ENCODE peak calls at places on chromosomes 16 and 17, in six cellular contexts. P is suprapubic skin, E is breast epithelium, X is transverse colon, Q is GM23338, R is stomach. B is an unnamed sample.
A peak's percentile ranks its signal among the peaks of the same experiment; 100 is the strongest.

GRCh38 chr16:65842067-65842466 is 524.4 kb upstream of the CDH5 start:
- DNase-seq in P (no peak), E (no peak), X (no peak), Q (no peak), R (no peak), B (no peak)

GRCh38 chr17:82640046-82640445 is 8.2 kb downstream of the WDR45B start:
- DNase-seq in P (no peak), E (no peak), X (no peak), Q (no peak), R (no peak), B (no peak)

GRCh38 chr17:60493847-60494321 is 32.2 kb downstream of the APPBP2 start:
- DNase-seq in P (no peak), E (no peak), X (no peak), Q (no peak), R (no peak), B (no peak)

GRCh38 chr16:50771366-50771765 is 29.5 kb downstream of the CYLD start:
- DNase-seq in P (no peak), E (no peak), X (no peak), Q (no peak), R (no peak), B (no peak)

GRCh38 chr16:77721752-77722314 is 481 bp upstream of the NUDT7 start:
- DNase-seq in P (no peak), E (no peak), X (no peak), Q (no peak), R (no peak), B (no peak)

GRCh38 chr16:1723450-1724147 is 17.6 kb downstream of the MAPK8IP3 start:
- DNase-seq in P (no peak), E (no peak), X (peak; percentile 54), Q (peak; percentile 67), R (peak; percentile 47), B (peak; percentile 35)

GRCh38 chr16:28267356-28267755 is 25.0 kb upstream of the SBK1 start:
- DNase-seq in P (no peak), E (no peak), X (no peak), Q (no peak), R (no peak), B (no peak)

GRCh38 chr16:4935231-4935855 is 1.6 kb downstream of the PPL start:
- DNase-seq in P (peak; percentile 97), E (peak; percentile 88), X (peak; percentile 65), Q (no peak), R (peak; percentile 83), B (peak; percentile 91)

GRCh38 chr17:76199466-76199865 is 40.8 kb downstream of the RNF157 start:
- DNase-seq in P (no peak), E (no peak), X (no peak), Q (no peak), R (no peak), B (no peak)

GRCh38 chr17:16495561-16495960 is 3.6 kb upstream of the LRRC75A start:
- DNase-seq in P (no peak), E (no peak), X (peak; percentile 30), Q (no peak), R (no peak), B (no peak)

GRCh38 chr16:22191966-22192260 is 14.2 kb upstream of the EEF2K start:
- DNase-seq in P (no peak), E (no peak), X (peak; percentile 43), Q (no peak), R (no peak), B (no peak)

GRCh38 chr16:49745434-49745833 is 110.5 kb downstream of the ZNF423 start:
- DNase-seq in P (no peak), E (no peak), X (no peak), Q (no peak), R (no peak), B (no peak)

GRCh38 chr17:42659079-42659931 is at the start of gene TUBG2:
- DNase-seq in P (peak; percentile 87), E (peak; percentile 77), X (peak; percentile 88), Q (peak; percentile 96), R (peak; percentile 84), B (peak; percentile 81)

GRCh38 chr17:42653179-42654124 is 5.6 kb upstream of the TUBG2 start:
- DNase-seq in P (peak; percentile 77), E (peak; percentile 59), X (peak; percentile 31), Q (peak; percentile 76), R (no peak), B (peak; percentile 49)

GRCh38 chr17:42657824-42658588 is 1.1 kb upstream of the TUBG2 start:
- DNase-seq in P (no peak), E (no peak), X (no peak), Q (no peak), R (no peak), B (no peak)

GRCh38 chr17:42651392-42651791 is 7.7 kb upstream of the TUBG2 start:
- DNase-seq in P (no peak), E (no peak), X (no peak), Q (no peak), R (no peak), B (no peak)

GRCh38 chr17:42655528-42655927 is 3.6 kb upstream of the TUBG2 start:
- DNase-seq in P (no peak), E (no peak), X (no peak), Q (no peak), R (no peak), B (no peak)
- TF ChIP-seq POLR2AphosphoS5 in P (no peak), E (no peak), X (no peak), Q (no peak), R (no peak), B (no peak)

DNA sequence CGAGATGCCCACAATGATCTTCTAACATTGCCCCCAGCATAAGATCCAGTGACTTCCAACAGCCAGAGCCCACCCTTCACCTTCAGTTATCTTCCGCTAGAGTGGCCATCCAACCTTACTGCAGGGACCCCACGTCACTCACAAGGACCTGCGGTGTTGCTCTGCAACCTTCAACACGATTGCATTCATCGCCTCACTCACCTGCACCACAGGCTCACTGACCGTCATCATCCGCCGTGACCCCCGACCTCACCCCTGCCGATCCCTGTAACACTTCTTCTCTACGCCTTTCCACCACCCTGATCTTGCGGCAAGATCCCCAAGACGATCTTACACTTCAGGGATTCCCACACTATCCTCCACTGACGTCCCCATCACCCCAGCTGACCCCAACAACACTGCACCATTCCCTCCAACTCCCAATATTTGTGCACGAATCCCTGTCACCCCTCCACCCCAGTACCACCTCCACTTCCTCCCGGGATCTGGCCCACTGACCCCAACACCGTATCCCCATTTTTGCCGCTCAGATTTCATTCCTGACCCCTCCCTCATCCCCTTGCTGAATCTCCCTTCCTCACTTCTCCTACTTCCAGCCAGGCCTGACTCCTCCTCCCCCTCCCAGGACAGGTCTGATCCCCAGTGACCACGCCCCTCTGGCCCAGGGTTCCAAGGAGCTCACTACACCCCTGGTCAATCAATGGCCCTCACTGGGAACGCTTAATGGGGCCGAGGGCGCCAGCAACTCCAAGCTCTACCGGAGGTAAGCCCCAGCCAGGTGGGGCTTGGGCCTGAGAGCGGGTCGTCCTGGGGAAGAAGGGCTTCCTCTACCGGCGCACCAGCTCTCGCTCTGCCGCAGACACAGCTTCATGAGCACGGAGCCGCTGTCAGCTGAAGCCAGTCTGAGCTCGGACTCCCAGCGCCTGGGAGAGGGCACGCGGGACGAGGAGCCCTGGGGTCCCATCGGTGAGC is 7.6 kb downstream of the RUNDC3A start:
- DNase-seq in P (no peak), E (no peak), X (no peak), Q (peak; percentile 98), R (no peak), B (no peak)
- H3K36me3 ChIP-seq in P (peaks cover 24% of the 10 kb centered on the region), E (no peaks in the 10 kb centered on the region), X (peaks cover 4% of the 10 kb centered on the region), Q (no peaks in the 10 kb centered on the region), R (peaks cover 21% of the 10 kb centered on the region), B (peaks cover 17% of the 10 kb centered on the region)

GRCh38 chr16:85612801-85613608 is at the start of gene GSE1:
- DNase-seq in P (peak; percentile 94), E (peak; percentile 99), X (peak; percentile 98), Q (peak; percentile 96), R (peak; percentile 99), B (peak; percentile 99)

GRCh38 chr16:85615852-85616607 is 2.9 kb downstream of the GSE1 start:
- DNase-seq in P (peak; percentile 89), E (peak; percentile 78), X (peak; percentile 83), Q (peak; percentile 93), R (peak; percentile 79), B (no peak)

GRCh38 chr16:85615014-85615851 is 2.1 kb downstream of the GSE1 start:
- DNase-seq in P (peak; percentile 84), E (peak; percentile 93), X (peak; percentile 92), Q (peak; percentile 72), R (peak; percentile 91), B (peak; percentile 80)

GRCh38 chr16:85613609-85614337 is 651 bp downstream of the GSE1 start:
- DNase-seq in P (peak; percentile 84), E (peak; percentile 70), X (peak; percentile 66), Q (peak; percentile 80), R (peak; percentile 55), B (peak; percentile 42)

DNA sequence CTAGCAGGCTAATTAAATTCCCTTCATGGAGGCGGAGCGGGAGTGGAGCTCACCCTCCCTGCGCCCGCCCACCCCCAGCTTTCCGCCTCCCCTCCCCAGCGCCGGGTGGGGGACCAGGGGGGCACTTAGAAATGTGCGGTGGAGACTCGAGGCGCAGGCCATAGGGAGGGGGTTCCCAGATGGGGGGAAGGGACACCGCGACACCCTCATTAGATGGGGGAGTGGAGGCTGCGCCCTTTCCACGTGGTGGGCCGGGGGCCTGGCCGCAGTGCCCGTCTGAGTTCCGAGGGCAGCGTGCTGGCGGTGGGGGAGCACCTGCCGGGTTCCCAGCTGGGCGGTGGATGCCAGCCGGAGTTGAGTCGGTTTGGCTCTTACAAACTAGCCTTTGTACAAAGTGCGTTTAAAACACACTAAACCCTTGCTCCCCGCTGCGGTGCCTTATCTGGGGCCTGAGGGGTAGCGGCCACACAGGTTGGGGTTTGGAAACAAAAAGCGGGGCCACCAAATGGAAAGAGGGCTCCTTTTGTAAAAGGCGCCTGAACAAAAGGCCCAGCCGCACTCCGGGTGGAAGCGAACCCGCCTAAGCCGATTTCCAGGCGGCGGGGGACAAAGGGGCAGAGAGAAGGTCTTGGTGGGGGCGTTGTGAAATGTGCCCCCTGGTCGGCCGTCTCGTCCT is 1.4 kb downstream of the GSE1 start:
- DNase-seq in P (no peak), E (no peak), X (peak; percentile 33), Q (no peak), R (no peak), B (no peak)
- H3K4me3 ChIP-seq in P (peak overlapping the region; percentile 71), E (peak overlapping the region; percentile 56), X (peak overlapping the region; percentile 71), Q (peak overlapping the region; percentile 84), R (peak overlapping the region; percentile 67), B (peak overlapping the region; percentile 68)

DNA sequence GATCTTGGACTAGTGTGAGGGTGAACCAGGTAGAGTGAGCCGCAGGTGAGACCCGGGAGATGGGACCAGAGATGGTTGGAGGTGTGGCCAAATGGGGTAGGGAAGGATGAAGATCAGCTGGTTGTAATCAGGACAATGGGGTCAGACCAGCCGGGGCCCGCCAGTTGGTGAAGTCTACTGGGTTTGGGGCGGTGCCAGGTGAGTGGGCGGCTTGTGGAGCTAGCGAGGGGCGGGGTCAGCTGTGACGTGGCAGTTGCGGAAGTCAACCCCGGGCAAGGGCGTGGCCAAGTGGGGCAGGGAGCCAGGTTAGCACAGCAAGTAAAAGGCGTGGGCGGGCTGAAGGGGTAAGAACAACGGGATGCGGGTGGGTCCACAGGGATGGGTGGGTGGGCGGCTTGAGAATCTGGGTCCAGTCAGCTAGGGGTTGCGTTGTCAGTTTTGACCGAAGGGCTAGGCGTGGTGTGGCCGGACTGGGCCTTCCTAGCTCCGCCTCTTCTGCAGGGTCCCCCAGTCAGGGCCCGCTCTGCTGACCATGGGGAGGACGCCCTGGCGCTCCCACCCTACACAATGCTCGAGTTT is 25.5 kb upstream of the ALKBH5 start:
- DNase-seq in P (peak; percentile 97), E (peak; percentile 96), X (peak; percentile 98), Q (peak; percentile 99), R (peak; percentile 96), B (peak; percentile 93)
- TF ChIP-seq POLR2AphosphoS5 in P (no peak), E (no peak), X (peak; percentile 45), Q (peak; percentile 63), R (peak; percentile 58), B (peak; percentile 61)

B was measured in prostate gland.